ENCODE peak calls at places on chromosomes 13 and 19, in four cellular contexts. P, K, X and O are unnamed samples.

GRCh38 chr13:45473627-45474026 is 8.9 kb downstream of the COG3 start:
- DNase-seq in P (no peak), K (no peak), X (no peak), O (peak)

GRCh38 chr19:35644987-35645679 is 3.0 kb upstream of the COX6B1 start:
- DNase-seq in P (peak), K (peak), X (peak), O (peak)

GRCh38 chr19:33514885-33515485 is 6.6 kb downstream of the PEPD start:
- DNase-seq in P (no peak), K (no peak), X (no peak), O (no peak)

GRCh38 chr19:29326849-29327840 is 114.2 kb upstream of the UQCRFS1 start:
- DNase-seq in P (no peak), K (no peak), X (no peak), O (no peak)

GRCh38 chr19:9498183-9498902 is at the start of gene ZNF560:
- DNase-seq in P (peak), K (peak), X (no peak), O (no peak)

GRCh38 chr19:55178781-55179569 is 1.1 kb downstream of the SYT5 start:
- DNase-seq in P (peak), K (peak), X (peak), O (peak)

GRCh38 chr13:27783111-27783510 is 9.2 kb upstream of the GSX1 start:
- DNase-seq in P (no peak), K (no peak), X (no peak), O (peak)

GRCh38 chr19:29587518-29587986 is 18.5 kb upstream of the POP4 start:
- DNase-seq in P (peak), K (peak), X (no peak), O (peak)

GRCh38 chr13:89695343-89696257 is 1651.9 kb upstream of the MIR17HG start:
- DNase-seq in P (peak), K (peak), X (no peak), O (peak)

GRCh38 chr13:41919031-41919740 is 41.7 kb downstream of the VWA8 start:
- DNase-seq in P (no peak), K (no peak), X (no peak), O (no peak)

GRCh38 chr13:108769213-108770070 is 140.0 kb downstream of the MYO16 start:
- DNase-seq in P (no peak), K (no peak), X (no peak), O (no peak)

GRCh38 chr19:29324717-29325116 is 111.8 kb upstream of the UQCRFS1 start:
- DNase-seq in P (no peak), K (no peak), X (no peak), O (no peak)

GRCh38 chr13:31116224-31116623 is 45.5 kb downstream of the HSPH1 start:
- DNase-seq in P (no peak), K (no peak), X (no peak), O (no peak)

GRCh38 chr19:46134527-46134926 is 10.0 kb upstream of the IGFL3 start:
- DNase-seq in P (no peak), K (no peak), X (no peak), O (no peak)

GRCh38 chr13:97141564-97142005 is 80.5 kb upstream of the MBNL2 start:
- DNase-seq in P (peak), K (peak), X (no peak), O (peak)

GRCh38 chr19:35408284-35409171 is 37.7 kb downstream of the GPR42 start:
- DNase-seq in P (no peak), K (no peak), X (no peak), O (peak)

GRCh38 chr13:80605743-80606142 is 264.8 kb upstream of the SPRY2 start:
- DNase-seq in P (no peak), K (no peak), X (no peak), O (no peak)

GRCh38 chr19:2494447-2495129 is 18.7 kb downstream of the GADD45B start:
- DNase-seq in P (peak), K (peak), X (peak), O (peak)

GRCh38 chr19:50311723-50312635 is 17.2 kb downstream of the KCNC3 start:
- DNase-seq in P (no peak), K (peak), X (no peak), O (no peak)

GRCh38 chr19:794989-795658 is 2.1 kb upstream of the PTBP1 start:
- DNase-seq in P (no peak), K (no peak), X (peak), O (no peak)

GRCh38 chr19:10760268-10760944 is 42.5 kb downstream of the DNM2 start:
- DNase-seq in P (peak), K (peak), X (no peak), O (peak)

GRCh38 chr19:16447015-16447384 is 24.8 kb downstream of the EPS15L1 start:
- DNase-seq in P (peak), K (peak), X (peak), O (peak)

GRCh38 chr13:19674898-19675297 is 41.4 kb downstream of the MPHOSPH8 start:
- DNase-seq in P (no peak), K (no peak), X (no peak), O (no peak)

GRCh38 chr19:10508707-10509106 is 5.6 kb upstream of the KEAP1 start:
- DNase-seq in P (no peak), K (peak), X (no peak), O (no peak)

GRCh38 chr19:30428281-30428680 is 56.1 kb downstream of the ZNF536 start:
- DNase-seq in P (no peak), K (no peak), X (no peak), O (no peak)